ENCODE peak calls at places on chromosomes 2 and 18, in nine cellular contexts. N is A549; F is AG08396; I is cardiac septum; B is NCI-H1105 treated with DMSO at 0.1 percent for 48 hours; E is NCI-H1930; Y is H54; M is right atrium auricular region; G is activated CD8-positive, alpha-beta memory T cell treated with anti-CD3 and anti-CD28 coated beads for 4 hours. J is an unnamed sample.

GRCh38 chr18:25352629-25353005 is 651 bp upstream of the ZNF521 start:
- DNase-seq in N (no peak), F (no peak), I (no peak), B (no peak), E (no peak), Y (no peak), M (no peak), G (no peak), J (no peak)

GRCh38 chr2:23530121-23530908 is 145.3 kb downstream of the KLHL29 start:
- DNase-seq in N (no peak), F (no peak), I (no peak), B (peak), E (no peak), Y (no peak), M (no peak), G (no peak), J (peak)

GRCh38 chr2:227871375-227871788 is at the start of gene DAW1:
- DNase-seq in N (no peak), F (peak), I (peak), B (no peak), E (peak), Y (no peak), M (no peak), G (no peak), J (peak)

GRCh38 chr18:49020621-49021021 is 69.9 kb upstream of the SMAD7 start:
- DNase-seq in N (no peak), F (no peak), I (peak), B (no peak), E (no peak), Y (peak), M (no peak), G (no peak), J (no peak)

GRCh38 chr2:60353406-60353800 is 200.1 kb downstream of the BCL11A start:
- DNase-seq in N (no peak), F (no peak), I (peak), B (no peak), E (no peak), Y (no peak), M (no peak), G (no peak), J (no peak)

GRCh38 chr2:133972786-133973185 is 281.1 kb upstream of the MGAT5 start:
- DNase-seq in N (no peak), F (peak), I (no peak), B (no peak), E (no peak), Y (no peak), M (no peak), G (no peak), J (no peak)

GRCh38 chr2:67701011-67701410 is 303.9 kb downstream of the ETAA1 start:
- DNase-seq in N (no peak), F (no peak), I (no peak), B (no peak), E (no peak), Y (no peak), M (no peak), G (no peak), J (no peak)

GRCh38 chr2:172777431-172777830 is 41.8 kb downstream of the RAPGEF4 start:
- DNase-seq in N (no peak), F (no peak), I (no peak), B (no peak), E (no peak), Y (no peak), M (no peak), G (no peak), J (no peak)

GRCh38 chr2:29056452-29056851 is 17.9 kb downstream of the PCARE start:
- DNase-seq in N (no peak), F (no peak), I (no peak), B (no peak), E (no peak), Y (no peak), M (no peak), G (no peak), J (no peak)

GRCh38 chr2:25071962-25072361 is 30.1 kb downstream of the EFR3B start:
- DNase-seq in N (no peak), F (no peak), I (no peak), B (no peak), E (no peak), Y (no peak), M (no peak), G (no peak), J (no peak)

GRCh38 chr18:28995319-28995718 is 818.4 kb upstream of the CDH2 start:
- DNase-seq in N (no peak), F (no peak), I (no peak), B (no peak), E (no peak), Y (no peak), M (no peak), G (no peak), J (no peak)

GRCh38 chr2:70651014-70651413 is 97.4 kb upstream of the TGFA start:
- DNase-seq in N (no peak), F (no peak), I (no peak), B (no peak), E (no peak), Y (no peak), M (no peak), G (no peak), J (no peak)

GRCh38 chr18:2112435-2113045 is 458.8 kb downstream of the METTL4 start:
- DNase-seq in N (no peak), F (no peak), I (no peak), B (no peak), E (no peak), Y (no peak), M (no peak), G (no peak), J (no peak)

GRCh38 chr2:231161252-231162035 is 36.6 kb upstream of the HTR2B start:
- DNase-seq in N (no peak), F (no peak), I (no peak), B (no peak), E (no peak), Y (no peak), M (no peak), G (no peak), J (no peak)

GRCh38 chr18:10726198-10727068 is 200.6 kb downstream of the NAPG start:
- DNase-seq in N (no peak), F (no peak), I (no peak), B (peak), E (peak), Y (no peak), M (no peak), G (no peak), J (no peak)

GRCh38 chr2:95314964-95315611 is 17.9 kb downstream of the KCNIP3 start:
- DNase-seq in N (peak), F (peak), I (no peak), B (no peak), E (no peak), Y (peak), M (no peak), G (no peak), J (no peak)

GRCh38 chr18:13313006-13313661 is 94.6 kb downstream of the LDLRAD4 start:
- DNase-seq in N (no peak), F (no peak), I (no peak), B (no peak), E (no peak), Y (no peak), M (no peak), G (no peak), J (no peak)

GRCh38 chr18:13218376-13219011 is at the start of gene LDLRAD4:
- DNase-seq in N (no peak), F (no peak), I (no peak), B (peak), E (no peak), Y (no peak), M (peak), G (no peak), J (peak)

GRCh38 chr2:12106440-12107080 is 360.1 kb downstream of the LPIN1 start:
- DNase-seq in N (peak), F (peak), I (peak), B (no peak), E (no peak), Y (peak), M (no peak), G (no peak), J (peak)

GRCh38 chr18:46148810-46149209 is 44.6 kb downstream of the HAUS1 start:
- DNase-seq in N (peak), F (peak), I (peak), B (peak), E (peak), Y (no peak), M (peak), G (no peak), J (no peak)

GRCh38 chr2:64644240-64645013 is 9.3 kb downstream of the SERTAD2 start:
- DNase-seq in N (peak), F (peak), I (peak), B (no peak), E (no peak), Y (peak), M (peak), G (no peak), J (peak)

GRCh38 chr18:75800331-75800648 is 372.8 kb upstream of the SMIM21 start:
- DNase-seq in N (no peak), F (no peak), I (no peak), B (no peak), E (no peak), Y (no peak), M (no peak), G (no peak), J (no peak)

GRCh38 chr2:223100061-223100511 is 48.1 kb downstream of the KCNE4 start:
- DNase-seq in N (no peak), F (peak), I (no peak), B (no peak), E (no peak), Y (no peak), M (no peak), G (no peak), J (peak)

GRCh38 chr2:30662268-30663131 is 144.7 kb downstream of the CAPN13 start:
- DNase-seq in N (no peak), F (no peak), I (peak), B (no peak), E (no peak), Y (no peak), M (peak), G (no peak), J (no peak)

GRCh38 chr2:66446178-66446860 is 11.4 kb downstream of the MEIS1 start:
- DNase-seq in N (no peak), F (peak), I (no peak), B (no peak), E (no peak), Y (no peak), M (no peak), G (no peak), J (peak)

GRCh38 chr2:132609101-132609890 is 60.7 kb downstream of the LYPD1 start:
- DNase-seq in N (no peak), F (no peak), I (no peak), B (peak), E (no peak), Y (no peak), M (no peak), G (no peak), J (no peak)

J was measured in Right ventricle myocardium superior.